ENCODE peak calls at places on chromosomes 7 and 10, in eight cellular contexts. V is gastrocnemius medialis, L is A549, M is IMR-90, Q is heart left ventricle, N is body of pancreas, E is right lobe of liver, P is upper lobe of left lung. I is an unnamed sample.

GRCh38 chr7:148871030-148871429 is 13.1 kb downstream of the EZH2 start:
- ATAC-seq in M (no peak), N (no peak), Q (no peak), V (no peak), E (no peak), L (no peak), P (no peak), I (no peak)

GRCh38 chr7:101953248-101953819 is 135.9 kb downstream of the CUX1 start:
- ATAC-seq in M (peak; percentile 86), V (peak; percentile 85), E (peak; percentile 17), N (peak; percentile 58), L (no peak), P (peak; percentile 68), Q (peak; percentile 65), I (peak; percentile 92)

GRCh38 chr10:14436233-14436632 is 105.5 kb upstream of the FRMD4A start:
- ATAC-seq in Q (no peak), M (no peak), P (no peak), N (no peak), L (no peak), E (no peak), V (no peak), I (no peak)

GRCh38 chr7:21910253-21910652 is 35.4 kb downstream of the CDCA7L start:
- ATAC-seq in Q (peak; percentile 89), V (peak; percentile 84), E (no peak), M (no peak), L (no peak), P (no peak), N (no peak), I (no peak)

GRCh38 chr7:75872073-75872782 is 6.6 kb upstream of the RHBDD2 start:
- ATAC-seq in V (peak; percentile 36), M (peak; percentile 48), L (no peak), N (peak; percentile 56), E (peak; percentile 69), P (peak; percentile 67), Q (peak; percentile 71), I (peak; percentile 22)

GRCh38 chr7:519429-519973 is at the start of gene PDGFA:
- ATAC-seq in V (peak; percentile 23), N (peak; percentile 40), P (no peak), M (peak; percentile 50), L (peak; percentile 44), Q (peak; percentile 0), E (peak; percentile 32), I (peak; percentile 31)

GRCh38 chr7:102115931-102116330 is 170.7 kb upstream of the SH2B2 start:
- ATAC-seq in V (no peak), P (no peak), E (no peak), Q (no peak), L (no peak), M (no peak), N (no peak), I (no peak)

GRCh38 chr7:109635374-109635773 is 1065.7 kb downstream of the DNAJB9 start:
- ATAC-seq in E (no peak), Q (no peak), N (no peak), L (no peak), P (no peak), V (no peak), M (no peak), I (no peak)

GRCh38 chr7:22867589-22867988 is 44.9 kb upstream of the TOMM7 start:
- ATAC-seq in M (no peak), V (no peak), N (no peak), E (no peak), Q (no peak), P (no peak), L (peak; percentile 8), I (no peak)

GRCh38 chr10:80537705-80538480 is at the start of gene SH2D4B:
- ATAC-seq in V (no peak), M (no peak), N (no peak), Q (no peak), L (no peak), P (no peak), E (no peak), I (no peak)

GRCh38 chr10:12194752-12195271 is 879 bp downstream of the NUDT5 start:
- ATAC-seq in P (peak; percentile 77), M (peak; percentile 39), V (peak; percentile 25), L (no peak), E (peak; percentile 61), Q (peak; percentile 20), N (peak; percentile 31), I (peak; percentile 54)

GRCh38 chr10:116472874-116473273 is 45.2 kb downstream of the PNLIPRP3 start:
- ATAC-seq in N (no peak), E (no peak), L (no peak), P (no peak), V (no peak), Q (no peak), M (no peak), I (no peak)

GRCh38 chr10:7941576-7941975 is 112.9 kb upstream of the GATA3 start:
- ATAC-seq in P (no peak), L (no peak), M (no peak), N (no peak), Q (no peak), V (no peak), E (no peak), I (no peak)

GRCh38 chr7:117993377-117994003 is 120.2 kb upstream of the CTTNBP2 start:
- ATAC-seq in L (peak; percentile 94), N (no peak), E (peak; percentile 48), P (no peak), Q (no peak), V (no peak), M (peak; percentile 85), I (no peak)

GRCh38 chr10:110652475-110653118 is 8.5 kb downstream of the RBM20 start:
- ATAC-seq in Q (no peak), N (no peak), L (no peak), M (no peak), E (no peak), P (no peak), V (no peak), I (no peak)

GRCh38 chr7:93856319-93856718 is 34.2 kb downstream of the TFPI2 start:
- ATAC-seq in P (no peak), M (no peak), L (no peak), Q (no peak), V (no peak), N (no peak), E (no peak), I (no peak)

GRCh38 chr7:130947792-130948580 is 214.0 kb upstream of the KLF14 start:
- ATAC-seq in L (no peak), M (no peak), N (no peak), E (peak; percentile 71), P (no peak), Q (no peak), V (no peak), I (no peak)

GRCh38 chr10:6033954-6034353 is 28.2 kb downstream of the IL2RA start:
- ATAC-seq in Q (no peak), E (peak; percentile 52), V (peak; percentile 45), L (no peak), P (no peak), N (peak; percentile 52), M (no peak), I (peak; percentile 51)

GRCh38 chr7:139745330-139746143 is 32.3 kb downstream of the HIPK2 start:
- ATAC-seq in M (peak; percentile 41), P (peak; percentile 31), L (no peak), E (peak; percentile 66), Q (peak; percentile 51), N (no peak), V (no peak), I (no peak)

GRCh38 chr10:89458289-89458688 is 43.9 kb downstream of the IFIT5 start:
- ATAC-seq in P (no peak), L (no peak), M (peak; percentile 75), E (no peak), Q (peak; percentile 75), N (no peak), V (no peak), I (no peak)

GRCh38 chr10:89633484-89633883 is 11.6 kb downstream of the PANK1 start:
- ATAC-seq in P (no peak), N (peak; percentile 33), V (peak; percentile 99), M (peak; percentile 85), Q (no peak), E (peak; percentile 86), L (peak; percentile 86), I (no peak)

GRCh38 chr7:134316539-134317344 is at the start of gene SLC35B4:
- ATAC-seq in Q (peak; percentile 100), P (peak; percentile 99), N (peak; percentile 99), M (peak; percentile 98), L (peak; percentile 98), E (peak; percentile 98), V (peak; percentile 96), I (peak; percentile 99)
- TF ChIP-seq POLR2A in Q (no peak), P (no peak), N (peak; percentile 52), M (no peak), L (peak; percentile 53), E (peak; percentile 69), V (peak; percentile 14), I (peak; percentile 21)

GRCh38 chr10:69318087-69318996 is 40.0 kb downstream of the HK1 start:
- ATAC-seq in L (peak; percentile 89), P (peak; percentile 95), E (peak; percentile 89), V (peak; percentile 81), M (peak; percentile 92), Q (peak; percentile 97), N (peak; percentile 94), I (peak; percentile 96)
- TF ChIP-seq POLR2A in L (peak; percentile 36), P (peak; percentile 94), E (peak; percentile 61), V (peak; percentile 99), M (peak; percentile 8), Q (peak; percentile 48), N (peak; percentile 61), I (peak; percentile 87)

DNA sequence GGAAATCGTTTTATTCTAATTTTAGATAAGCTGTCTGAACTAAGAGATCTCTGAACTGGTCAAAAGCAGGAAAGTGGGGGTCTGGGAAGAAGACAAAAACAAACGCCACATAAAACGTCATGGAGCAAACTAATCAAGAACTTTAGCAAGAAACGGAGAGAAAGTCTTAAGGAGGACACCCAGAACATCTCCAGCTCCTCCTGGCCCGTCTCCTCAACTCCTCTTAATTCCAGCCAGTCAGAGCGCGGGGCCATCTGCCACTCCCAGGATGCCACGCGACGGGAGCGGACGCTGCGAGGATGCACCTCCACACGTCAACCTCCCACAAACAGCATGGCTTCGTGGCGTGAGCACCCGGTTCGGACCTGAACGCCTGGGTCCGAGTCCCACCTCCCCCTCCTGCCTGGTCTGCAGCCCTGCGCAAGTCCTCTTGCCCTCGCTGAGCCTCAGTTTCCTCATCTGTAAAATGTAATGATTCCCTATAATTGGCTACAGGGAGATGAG is 598 bp downstream of the MMS19 start:
- ATAC-seq in V (peak; percentile 69), M (peak; percentile 38), L (peak; percentile 81), E (peak; percentile 54), Q (peak; percentile 32), N (no peak), P (peak; percentile 30), I (peak; percentile 35)
- TF ChIP-seq POLR2A in V (no peak), M (peak; percentile 89), L (peak; percentile 82), E (no peak), Q (no peak), N (no peak), P (no peak), I (peak; percentile 6)

DNA sequence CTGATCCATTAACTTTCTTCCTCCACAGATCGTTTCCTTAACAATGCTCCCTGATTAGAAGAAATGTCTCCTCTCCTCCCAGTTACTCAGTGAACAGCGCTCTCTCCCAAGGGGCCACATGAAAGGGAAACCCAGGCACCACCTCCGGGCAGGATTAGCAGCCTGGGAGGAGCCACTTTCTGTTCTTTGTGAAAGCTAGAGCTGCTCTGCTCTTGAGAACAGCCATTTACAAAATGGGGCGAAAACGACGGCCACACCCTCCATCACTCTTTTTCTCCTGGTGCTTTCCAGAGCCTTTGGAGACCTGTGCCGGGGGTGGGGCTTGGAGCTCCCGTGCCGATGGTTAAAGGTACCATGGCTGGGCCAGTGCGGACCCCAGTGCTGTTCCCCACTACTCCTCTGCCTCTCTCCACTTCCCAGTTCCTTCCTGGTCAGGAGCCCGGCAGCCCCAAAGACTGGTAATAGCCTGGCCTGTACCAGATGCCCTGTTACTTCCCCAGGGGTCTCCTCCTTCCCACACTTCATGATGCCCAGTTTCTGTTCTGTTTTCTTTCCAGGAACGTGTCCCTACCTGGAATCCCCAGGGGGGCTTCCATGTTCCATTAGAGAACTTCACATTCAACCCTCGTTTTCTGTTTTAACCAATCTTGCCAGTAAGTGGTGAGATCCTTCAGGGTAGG is 402.9 kb upstream of the GALNT17 start:
- ATAC-seq in M (no peak), P (peak; percentile 78), E (peak; percentile 21), L (no peak), V (no peak), Q (peak; percentile 46), N (no peak), I (no peak)
- TF ChIP-seq POLR2A in M (no peak), P (no peak), E (no peak), L (no peak), V (no peak), Q (no peak), N (no peak), I (no peak)

I was measured in gastroesophageal sphincter.